ENCODE peak calls at places on chromosomes 16 and 17, in seven cellular contexts. K, S, F, X, M, E and T are unnamed samples. For H3K4me1, the result is how much of the 10 kb centered on the place peaks cover.

GRCh38 chr17:33642002-33642401 is 348.9 kb upstream of the ASIC2 start:
- DNase-seq in K (no peak), S (no peak), F (peak), X (no peak), M (no peak), E (no peak), T (peak)

GRCh38 chr16:53580038-53580802 is 77.2 kb upstream of the AKTIP start:
- DNase-seq in K (no peak), S (no peak), F (no peak), X (no peak), M (no peak), E (no peak), T (no peak)

GRCh38 chr17:69779378-69780214 is 295.4 kb upstream of the KCNJ16 start:
- DNase-seq in K (no peak), S (peak), F (no peak), X (no peak), M (peak), E (no peak), T (no peak)

GRCh38 chr16:74950511-74950910 is 34.4 kb downstream of the WDR59 start:
- DNase-seq in K (no peak), S (no peak), F (no peak), X (no peak), M (no peak), E (no peak), T (no peak)

GRCh38 chr17:81902653-81903414 is 796 bp downstream of the NPB start:
- DNase-seq in K (no peak), S (no peak), F (peak), X (no peak), M (no peak), E (no peak), T (no peak)

GRCh38 chr16:17194190-17194780 is 276.5 kb downstream of the XYLT1 start:
- DNase-seq in K (peak), S (no peak), F (peak), X (peak), M (peak), E (peak), T (peak)

GRCh38 chr16:56872863-56873391 is 7.9 kb downstream of the SLC12A3 start:
- DNase-seq in K (no peak), S (peak), F (no peak), X (no peak), M (no peak), E (no peak), T (no peak)

GRCh38 chr16:55499951-55500350 is 8.9 kb upstream of the LPCAT2 start:
- DNase-seq in K (peak), S (peak), F (no peak), X (no peak), M (peak), E (peak), T (peak)

GRCh38 chr17:82013341-82013740 is 9.3 kb downstream of the CENPX start:
- DNase-seq in K (no peak), S (no peak), F (no peak), X (no peak), M (peak), E (peak), T (no peak)

GRCh38 chr17:64765191-64765889 is 103.2 kb upstream of the SMURF2 start:
- DNase-seq in K (no peak), S (no peak), F (no peak), X (no peak), M (no peak), E (no peak), T (no peak)

GRCh38 chr17:74770498-74771318 is 5.4 kb downstream of the NAT9 start:
- DNase-seq in K (peak), S (peak), F (peak), X (no peak), M (peak), E (peak), T (peak)

GRCh38 chr17:8073627-8074485 is 13.7 kb downstream of the ALOX12B start:
- DNase-seq in K (peak), S (peak), F (peak), X (peak), M (peak), E (peak), T (peak)

GRCh38 chr17:31584436-31585279 is 193.2 kb downstream of the RAB11FIP4 start:
- DNase-seq in K (no peak), S (no peak), F (no peak), X (no peak), M (no peak), E (no peak), T (no peak)

GRCh38 chr16:57612494-57612893 is 15.9 kb upstream of the ADGRG1 start:
- DNase-seq in K (peak), S (no peak), F (peak), X (no peak), M (no peak), E (no peak), T (no peak)

GRCh38 chr16:56776562-56776961 is 46.6 kb downstream of the NUP93 start:
- DNase-seq in K (no peak), S (no peak), F (no peak), X (no peak), M (no peak), E (no peak), T (no peak)

GRCh38 chr16:83933885-83934683 is 19.0 kb upstream of the OSGIN1 start:
- DNase-seq in K (no peak), S (peak), F (no peak), X (no peak), M (peak), E (no peak), T (no peak)

GRCh38 chr16:83935005-83935857 is 17.8 kb upstream of the OSGIN1 start:
- DNase-seq in K (no peak), S (no peak), F (no peak), X (no peak), M (no peak), E (no peak), T (no peak)

GRCh38 chr16:83935858-83936255 is 17.2 kb upstream of the OSGIN1 start:
- DNase-seq in K (no peak), S (no peak), F (no peak), X (no peak), M (no peak), E (no peak), T (no peak)

GRCh38 chr16:83932955-83933673 is 19.9 kb upstream of the OSGIN1 start:
- DNase-seq in K (no peak), S (peak), F (no peak), X (no peak), M (peak), E (no peak), T (no peak)

DNA sequence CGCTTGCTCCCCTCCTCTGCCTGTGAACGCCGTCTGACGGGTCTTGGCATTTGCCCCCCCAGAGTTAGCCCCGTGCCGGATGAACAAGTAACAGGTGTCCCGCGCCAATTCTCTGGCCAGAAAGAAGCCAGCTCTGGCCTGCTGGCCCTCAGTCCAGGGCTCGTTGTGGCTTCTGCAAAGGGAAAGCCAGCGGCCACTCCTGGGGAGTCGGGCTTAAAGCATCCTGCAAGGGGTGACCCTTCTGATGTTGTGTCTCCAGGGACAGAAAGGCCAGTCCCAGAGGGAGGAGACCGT is 18.4 kb upstream of the OSGIN1 start:
- DNase-seq in K (no peak), S (no peak), F (no peak), X (no peak), M (no peak), E (no peak), T (no peak)
- H2BK5ac ChIP-seq in K (no peak), S (no peak), F (no peak), X (no peak), M (no peak), E (no peak), T (no peak)

DNA sequence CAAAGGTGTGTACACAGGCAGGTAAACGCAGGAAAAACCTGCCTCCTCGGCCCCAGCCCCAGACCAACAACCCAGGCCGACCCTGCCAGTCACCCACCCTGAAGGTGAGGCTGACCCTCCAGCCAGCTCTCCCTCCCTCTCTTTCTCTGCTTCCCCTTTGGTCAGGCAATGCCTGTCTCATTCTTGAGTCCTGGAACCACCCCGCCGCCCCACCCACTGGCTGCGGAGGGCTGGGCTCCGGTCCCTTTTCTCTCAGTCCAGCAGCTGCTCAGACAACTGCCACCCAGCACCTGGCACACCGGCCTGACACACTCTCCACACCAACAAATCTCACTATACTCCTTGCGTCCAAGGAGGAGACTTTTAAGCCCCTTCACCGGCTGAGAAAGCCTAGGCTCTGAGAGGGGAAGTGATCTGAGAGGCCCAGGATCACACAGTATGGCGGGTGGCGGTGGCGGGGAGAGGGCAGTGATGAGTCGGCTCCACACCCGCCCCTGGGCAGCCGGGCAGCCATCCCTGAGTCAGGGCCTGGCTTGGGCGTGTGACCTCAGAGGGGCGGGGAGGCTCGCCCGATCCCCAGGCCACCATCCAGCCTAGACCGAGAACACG is 687 bp downstream of the FLII start:
- DNase-seq in K (no peak), S (peak), F (peak), X (no peak), M (peak), E (peak), T (peak)
- H3K4me1 ChIP-seq in K (under half), S (under half), F (under half), X (under half), M (under half), E (under half), T (under half)

GRCh38 chr16:87384162-87384999 is 805 bp upstream of the FBXO31 start:
- DNase-seq in K (no peak), S (no peak), F (peak), X (no peak), M (no peak), E (peak), T (no peak)

GRCh38 chr16:87383522-87384161 is at the start of gene FBXO31:
- DNase-seq in K (peak), S (peak), F (peak), X (peak), M (peak), E (peak), T (peak)

GRCh38 chr16:87380403-87380802 is 3.2 kb downstream of the FBXO31 start:
- DNase-seq in K (no peak), S (no peak), F (no peak), X (no peak), M (no peak), E (no peak), T (no peak)

GRCh38 chr16:87382023-87382785 is 1.4 kb downstream of the FBXO31 start:
- DNase-seq in K (no peak), S (peak), F (no peak), X (no peak), M (no peak), E (no peak), T (no peak)

GRCh38 chr16:87380875-87381274 is 2.7 kb downstream of the FBXO31 start:
- DNase-seq in K (no peak), S (peak), F (no peak), X (no peak), M (peak), E (no peak), T (peak)
- H2BK120ac ChIP-seq in K (no peak), S (no peak), F (no peak), X (no peak), M (no peak), E (no peak), T (no peak)

GRCh38 chr16:77062878-77063566 is 128.0 kb upstream of the MON1B start:
- DNase-seq in K (no peak), S (peak), F (no peak), X (no peak), M (no peak), E (no peak), T (no peak)

GRCh38 chr16:77060614-77061013 is 130.4 kb upstream of the MON1B start:
- DNase-seq in K (no peak), S (no peak), F (no peak), X (no peak), M (no peak), E (no peak), T (no peak)

GRCh38 chr16:77059441-77059840 is 131.5 kb upstream of the MON1B start:
- DNase-seq in K (no peak), S (peak), F (no peak), X (no peak), M (no peak), E (no peak), T (no peak)

GRCh38 chr16:77057161-77057736 is 133.7 kb upstream of the MON1B start:
- DNase-seq in K (no peak), S (no peak), F (no peak), X (no peak), M (no peak), E (no peak), T (peak)
- H2BK5ac ChIP-seq in K (no peak), S (no peak), F (no peak), X (no peak), M (no peak), E (no peak), T (no peak)

GRCh38 chr16:68689921-68690320 is 44.8 kb downstream of the CDH3 start:
- DNase-seq in K (no peak), S (no peak), F (no peak), X (no peak), M (no peak), E (no peak), T (peak)
- H3K4me1 ChIP-seq in K (under half), S (under half), F (under half), X (under half), M (under half), E (under half), T (under half)

GRCh38 chr17:45299311-45299710 is 17.5 kb downstream of the MAP3K14 start:
- DNase-seq in K (no peak), S (peak), F (no peak), X (no peak), M (no peak), E (peak), T (no peak)
- H2BK120ac ChIP-seq in K (no peak), S (no peak), F (no peak), X (no peak), M (no peak), E (no peak), T (no peak)

GRCh38 chr17:73571524-73572130 is 72.6 kb downstream of the SDK2 start:
- DNase-seq in K (no peak), S (no peak), F (no peak), X (no peak), M (no peak), E (no peak), T (no peak)
- H2BK5ac ChIP-seq in K (no peak), S (no peak), F (no peak), X (peak), M (no peak), E (no peak), T (no peak)